ENCODE peak calls at places on chromosomes 2 and 18, in five cellular contexts. Q is effector memory CD8-positive, alpha-beta T cell; S is NAMALWA; E is DMS 273 treated with DMSO at 0.1 percent for 48 hours; W is activated CD8-positive, alpha-beta memory T cell treated with anti-CD3 and anti-CD28 coated beads for 24 hours. L is an unnamed sample.

GRCh38 chr18:4130734-4131719 is 324.1 kb downstream of the DLGAP1 start:
- DNase-seq in W (no peak), E (no peak), S (no peak), Q (no peak), L (no peak)

GRCh38 chr18:30988440-30988839 is 54.1 kb downstream of the DSC3 start:
- DNase-seq in E (no peak), W (no peak), Q (no peak), S (no peak), L (no peak)

GRCh38 chr2:65146067-65146466 is 16.2 kb upstream of the RAB1A start:
- DNase-seq in Q (no peak), W (no peak), E (no peak), S (no peak), L (no peak)

GRCh38 chr2:207514451-207514850 is 15.3 kb upstream of the CREB1 start:
- DNase-seq in E (no peak), S (no peak), Q (no peak), W (no peak), L (no peak)

GRCh38 chr2:205769494-205769848 is 87.2 kb downstream of the NRP2 start:
- DNase-seq in Q (no peak), W (no peak), S (no peak), E (no peak), L (peak; percentile 16)

GRCh38 chr2:69645026-69645425 is 1.5 kb upstream of the AAK1 start:
- DNase-seq in W (no peak), E (no peak), S (peak; percentile 23), Q (peak; percentile 39), L (no peak)

GRCh38 chr2:191833356-191833755 is 13.5 kb downstream of the CAVIN2 start:
- DNase-seq in S (no peak), E (no peak), W (no peak), Q (no peak), L (no peak)

GRCh38 chr2:211351998-211352397 is 795.6 kb downstream of the CPS1 start:
- DNase-seq in W (no peak), S (no peak), Q (no peak), E (no peak), L (no peak)

GRCh38 chr2:40332096-40332826 is 119.6 kb downstream of the SLC8A1 start:
- DNase-seq in Q (no peak), S (no peak), E (no peak), W (no peak), L (peak; percentile 50)

L was measured in dermis microvascular lymphatic vessel endothelial cell.